ENCODE peak calls at places on chromosomes 12 and 14, in eight cellular contexts. One of them, this sample, is unnamed.

GRCh38 chr12:101491325-101491724 is 16.2 kb downstream of the SPIC start:
- DNase-seq in neural progenitor cell: no peak
- DNase-seq in PC-3: no peak
- DNase-seq in colonic mucosa: no peak
- DNase-seq in mesenchymal stem cell: no peak
- DNase-seq in tibial nerve: no peak
- DNase-seq in A549: no peak
- DNase-seq in cardiac muscle cell: no peak
- DNase-seq in this sample: no peak

GRCh38 chr14:85214471-85214870 is 315.5 kb upstream of the FLRT2 start:
- DNase-seq in neural progenitor cell: no peak
- DNase-seq in PC-3: peak; percentile 48
- DNase-seq in colonic mucosa: no peak
- DNase-seq in mesenchymal stem cell: no peak
- DNase-seq in tibial nerve: no peak
- DNase-seq in A549: peak; percentile 8
- DNase-seq in cardiac muscle cell: no peak
- DNase-seq in this sample: no peak

GRCh38 chr12:75701859-75702258 is 190.4 kb upstream of the KRR1 start:
- DNase-seq in neural progenitor cell: no peak
- DNase-seq in PC-3: no peak
- DNase-seq in colonic mucosa: no peak
- DNase-seq in mesenchymal stem cell: no peak
- DNase-seq in tibial nerve: no peak
- DNase-seq in A549: no peak
- DNase-seq in cardiac muscle cell: no peak
- DNase-seq in this sample: no peak

GRCh38 chr14:78131616-78132015 is 38.6 kb upstream of the NRXN3 start:
- DNase-seq in neural progenitor cell: no peak
- DNase-seq in PC-3: no peak
- DNase-seq in colonic mucosa: no peak
- DNase-seq in mesenchymal stem cell: no peak
- DNase-seq in tibial nerve: no peak
- DNase-seq in A549: no peak
- DNase-seq in cardiac muscle cell: no peak
- DNase-seq in this sample: no peak

GRCh38 chr14:90715993-90716392 is 100.2 kb downstream of the TTC7B start:
- DNase-seq in neural progenitor cell: no peak
- DNase-seq in PC-3: peak; percentile 55
- DNase-seq in colonic mucosa: no peak
- DNase-seq in mesenchymal stem cell: no peak
- DNase-seq in tibial nerve: no peak
- DNase-seq in A549: no peak
- DNase-seq in cardiac muscle cell: no peak
- DNase-seq in this sample: no peak

GRCh38 chr12:15861404-15861803 is 20.8 kb upstream of the STRAP start:
- DNase-seq in neural progenitor cell: no peak
- DNase-seq in PC-3: no peak
- DNase-seq in colonic mucosa: no peak
- DNase-seq in mesenchymal stem cell: no peak
- DNase-seq in tibial nerve: no peak
- DNase-seq in A549: no peak
- DNase-seq in cardiac muscle cell: no peak
- DNase-seq in this sample: no peak

GRCh38 chr12:65561798-65562382 is 262.4 kb upstream of the HMGA2 start:
- DNase-seq in neural progenitor cell: no peak
- DNase-seq in PC-3: peak; percentile 79
- DNase-seq in colonic mucosa: no peak
- DNase-seq in mesenchymal stem cell: no peak
- DNase-seq in tibial nerve: no peak
- DNase-seq in A549: no peak
- DNase-seq in cardiac muscle cell: no peak
- DNase-seq in this sample: no peak

GRCh38 chr12:132125736-132126135 is 18.4 kb downstream of the DDX51 start:
- DNase-seq in neural progenitor cell: no peak
- DNase-seq in PC-3: no peak
- DNase-seq in colonic mucosa: no peak
- DNase-seq in mesenchymal stem cell: no peak
- DNase-seq in tibial nerve: no peak
- DNase-seq in A549: no peak
- DNase-seq in cardiac muscle cell: no peak
- DNase-seq in this sample: no peak

GRCh38 chr12:57128519-57129247 is 400 bp downstream of the LRP1 start:
- DNase-seq in neural progenitor cell: peak; percentile 73
- DNase-seq in PC-3: no peak
- DNase-seq in colonic mucosa: peak; percentile 31
- DNase-seq in mesenchymal stem cell: no peak
- DNase-seq in tibial nerve: no peak
- DNase-seq in A549: no peak
- DNase-seq in cardiac muscle cell: peak; percentile 39
- DNase-seq in this sample: no peak

GRCh38 chr14:55416866-55417265 is 5.2 kb upstream of the ATG14 start:
- DNase-seq in neural progenitor cell: peak; percentile 66
- DNase-seq in PC-3: peak; percentile 82
- DNase-seq in colonic mucosa: no peak
- DNase-seq in mesenchymal stem cell: peak; percentile 18
- DNase-seq in tibial nerve: no peak
- DNase-seq in A549: peak; percentile 51
- DNase-seq in cardiac muscle cell: peak; percentile 53
- DNase-seq in this sample: no peak

GRCh38 chr12:123319826-123320225 is 44.8 kb downstream of the SBNO1 start:
- DNase-seq in neural progenitor cell: no peak
- DNase-seq in PC-3: no peak
- DNase-seq in colonic mucosa: no peak
- DNase-seq in mesenchymal stem cell: no peak
- DNase-seq in tibial nerve: no peak
- DNase-seq in A549: no peak
- DNase-seq in cardiac muscle cell: no peak
- DNase-seq in this sample: no peak

GRCh38 chr14:54877015-54877702 is 25.5 kb downstream of the GCH1 start:
- DNase-seq in neural progenitor cell: no peak
- DNase-seq in PC-3: no peak
- DNase-seq in colonic mucosa: no peak
- DNase-seq in mesenchymal stem cell: no peak
- DNase-seq in tibial nerve: no peak
- DNase-seq in A549: no peak
- DNase-seq in cardiac muscle cell: no peak
- DNase-seq in this sample: no peak

GRCh38 chr12:46874642-46875041 is 48.8 kb upstream of the SLC38A4 start:
- DNase-seq in neural progenitor cell: no peak
- DNase-seq in PC-3: no peak
- DNase-seq in colonic mucosa: no peak
- DNase-seq in mesenchymal stem cell: peak; percentile 52
- DNase-seq in tibial nerve: no peak
- DNase-seq in A549: no peak
- DNase-seq in cardiac muscle cell: no peak
- DNase-seq in this sample: peak; percentile 80

GRCh38 chr14:64217318-64217717 is 76.9 kb downstream of the ESR2 start:
- DNase-seq in neural progenitor cell: no peak
- DNase-seq in PC-3: no peak
- DNase-seq in colonic mucosa: no peak
- DNase-seq in mesenchymal stem cell: no peak
- DNase-seq in tibial nerve: no peak
- DNase-seq in A549: no peak
- DNase-seq in cardiac muscle cell: no peak
- DNase-seq in this sample: no peak

GRCh38 chr14:95533822-95534221 is 1.0 kb upstream of the GLRX5 start:
- DNase-seq in neural progenitor cell: peak; percentile 37
- DNase-seq in PC-3: no peak
- DNase-seq in colonic mucosa: no peak
- DNase-seq in mesenchymal stem cell: no peak
- DNase-seq in tibial nerve: no peak
- DNase-seq in A549: no peak
- DNase-seq in cardiac muscle cell: no peak
- DNase-seq in this sample: peak; percentile 59

DNA sequence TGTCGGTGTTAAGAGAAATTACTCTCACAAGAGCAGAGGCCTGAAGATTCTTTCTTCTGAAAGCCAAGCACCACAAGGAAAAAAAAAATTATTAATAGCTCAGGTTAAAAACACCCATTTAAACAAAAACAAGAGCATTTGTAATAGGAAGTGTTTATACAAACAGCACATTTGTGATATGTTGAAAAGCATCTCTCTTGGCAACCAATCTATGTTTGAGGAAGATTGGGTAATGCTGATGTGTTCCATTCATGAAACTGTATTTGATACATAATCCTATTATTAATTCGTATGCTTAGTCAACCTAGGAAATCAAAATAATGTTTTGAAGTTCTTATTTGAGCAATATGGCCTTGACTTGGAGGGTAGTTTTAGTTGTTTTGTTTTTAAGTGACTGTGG is 36.6 kb downstream of the SSPN start:
- DNase-seq in neural progenitor cell: no peak
- DNase-seq in PC-3: no peak
- DNase-seq in colonic mucosa: no peak
- DNase-seq in mesenchymal stem cell: no peak
- DNase-seq in tibial nerve: no peak
- DNase-seq in A549: no peak
- DNase-seq in cardiac muscle cell: no peak
- DNase-seq in this sample: no peak
- H3K4me1 ChIP-seq in neural progenitor cell: no peaks in the 10 kb centered on the region
- H3K4me1 ChIP-seq in PC-3: peaks cover 3% of the 10 kb centered on the region
- H3K4me1 ChIP-seq in colonic mucosa: no peaks in the 10 kb centered on the region
- H3K4me1 ChIP-seq in mesenchymal stem cell: no peaks in the 10 kb centered on the region
- H3K4me1 ChIP-seq in tibial nerve: no peaks in the 10 kb centered on the region
- H3K4me1 ChIP-seq in A549: no peaks in the 10 kb centered on the region
- H3K4me1 ChIP-seq in cardiac muscle cell: peaks cover 2% of the 10 kb centered on the region
- H3K4me1 ChIP-seq in this sample: no peaks in the 10 kb centered on the region

GRCh38 chr14:104754213-104754851 is 1.4 kb downstream of the SIVA1 start:
- DNase-seq in neural progenitor cell: no peak
- DNase-seq in PC-3: no peak
- DNase-seq in colonic mucosa: no peak
- DNase-seq in mesenchymal stem cell: no peak
- DNase-seq in tibial nerve: no peak
- DNase-seq in A549: no peak
- DNase-seq in cardiac muscle cell: no peak
- DNase-seq in this sample: no peak

GRCh38 chr14:104753528-104754212 is 723 bp downstream of the SIVA1 start:
- DNase-seq in neural progenitor cell: peak; percentile 50
- DNase-seq in PC-3: peak; percentile 23
- DNase-seq in colonic mucosa: peak; percentile 41
- DNase-seq in mesenchymal stem cell: peak; percentile 20
- DNase-seq in tibial nerve: no peak
- DNase-seq in A549: no peak
- DNase-seq in cardiac muscle cell: no peak
- DNase-seq in this sample: no peak

GRCh38 chr14:104756477-104757237 is 3.7 kb downstream of the SIVA1 start:
- DNase-seq in neural progenitor cell: no peak
- DNase-seq in PC-3: no peak
- DNase-seq in colonic mucosa: no peak
- DNase-seq in mesenchymal stem cell: no peak
- DNase-seq in tibial nerve: no peak
- DNase-seq in A549: no peak
- DNase-seq in cardiac muscle cell: no peak
- DNase-seq in this sample: no peak

GRCh38 chr14:104757238-104757585 is 4.3 kb downstream of the SIVA1 start:
- DNase-seq in neural progenitor cell: no peak
- DNase-seq in PC-3: no peak
- DNase-seq in colonic mucosa: no peak
- DNase-seq in mesenchymal stem cell: no peak
- DNase-seq in tibial nerve: no peak
- DNase-seq in A549: no peak
- DNase-seq in cardiac muscle cell: no peak
- DNase-seq in this sample: no peak

GRCh38 chr14:104755621-104756020 is 2.7 kb downstream of the SIVA1 start:
- DNase-seq in neural progenitor cell: no peak
- DNase-seq in PC-3: no peak
- DNase-seq in colonic mucosa: no peak
- DNase-seq in mesenchymal stem cell: no peak
- DNase-seq in tibial nerve: no peak
- DNase-seq in A549: no peak
- DNase-seq in cardiac muscle cell: no peak
- DNase-seq in this sample: no peak
- H3K4me3 ChIP-seq in neural progenitor cell: no peak overlapping the region
- H3K4me3 ChIP-seq in PC-3: no peak overlapping the region
- H3K4me3 ChIP-seq in colonic mucosa: no peak overlapping the region
- H3K4me3 ChIP-seq in mesenchymal stem cell: no peak overlapping the region
- H3K4me3 ChIP-seq in tibial nerve: no peak overlapping the region
- H3K4me3 ChIP-seq in A549: no peak overlapping the region
- H3K4me3 ChIP-seq in cardiac muscle cell: no peak overlapping the region
- H3K4me3 ChIP-seq in this sample: no peak overlapping the region

GRCh38 chr12:2356601-2357125 is 303.9 kb downstream of the CACNA1C start:
- DNase-seq in neural progenitor cell: no peak
- DNase-seq in PC-3: no peak
- DNase-seq in colonic mucosa: no peak
- DNase-seq in mesenchymal stem cell: no peak
- DNase-seq in tibial nerve: no peak
- DNase-seq in A549: no peak
- DNase-seq in cardiac muscle cell: no peak
- DNase-seq in this sample: no peak

GRCh38 chr12:2358986-2359658 is 306.3 kb downstream of the CACNA1C start:
- DNase-seq in neural progenitor cell: no peak
- DNase-seq in PC-3: no peak
- DNase-seq in colonic mucosa: no peak
- DNase-seq in mesenchymal stem cell: no peak
- DNase-seq in tibial nerve: no peak
- DNase-seq in A549: no peak
- DNase-seq in cardiac muscle cell: no peak
- DNase-seq in this sample: no peak

GRCh38 chr12:2360630-2361170 is 307.9 kb downstream of the CACNA1C start:
- DNase-seq in neural progenitor cell: no peak
- DNase-seq in PC-3: peak; percentile 19
- DNase-seq in colonic mucosa: no peak
- DNase-seq in mesenchymal stem cell: no peak
- DNase-seq in tibial nerve: no peak
- DNase-seq in A549: no peak
- DNase-seq in cardiac muscle cell: no peak
- DNase-seq in this sample: no peak

GRCh38 chr12:2363836-2364565 is 311.2 kb downstream of the CACNA1C start:
- DNase-seq in neural progenitor cell: no peak
- DNase-seq in PC-3: no peak
- DNase-seq in colonic mucosa: peak; percentile 46
- DNase-seq in mesenchymal stem cell: no peak
- DNase-seq in tibial nerve: no peak
- DNase-seq in A549: no peak
- DNase-seq in cardiac muscle cell: no peak
- DNase-seq in this sample: no peak

GRCh38 chr12:2359725-2360629 is 307.2 kb downstream of the CACNA1C start:
- DNase-seq in neural progenitor cell: no peak
- DNase-seq in PC-3: no peak
- DNase-seq in colonic mucosa: no peak
- DNase-seq in mesenchymal stem cell: no peak
- DNase-seq in tibial nerve: no peak
- DNase-seq in A549: no peak
- DNase-seq in cardiac muscle cell: no peak
- DNase-seq in this sample: no peak
- H3K4me1 ChIP-seq in neural progenitor cell: peaks cover 6% of the 10 kb centered on the region
- H3K4me1 ChIP-seq in PC-3: no peaks in the 10 kb centered on the region
- H3K4me1 ChIP-seq in colonic mucosa: no peaks in the 10 kb centered on the region
- H3K4me1 ChIP-seq in mesenchymal stem cell: peaks cover 4% of the 10 kb centered on the region
- H3K4me1 ChIP-seq in tibial nerve: no peaks in the 10 kb centered on the region
- H3K4me1 ChIP-seq in A549: no peaks in the 10 kb centered on the region
- H3K4me1 ChIP-seq in cardiac muscle cell: peaks cover 17% of the 10 kb centered on the region
- H3K4me1 ChIP-seq in this sample: no peaks in the 10 kb centered on the region

DNA sequence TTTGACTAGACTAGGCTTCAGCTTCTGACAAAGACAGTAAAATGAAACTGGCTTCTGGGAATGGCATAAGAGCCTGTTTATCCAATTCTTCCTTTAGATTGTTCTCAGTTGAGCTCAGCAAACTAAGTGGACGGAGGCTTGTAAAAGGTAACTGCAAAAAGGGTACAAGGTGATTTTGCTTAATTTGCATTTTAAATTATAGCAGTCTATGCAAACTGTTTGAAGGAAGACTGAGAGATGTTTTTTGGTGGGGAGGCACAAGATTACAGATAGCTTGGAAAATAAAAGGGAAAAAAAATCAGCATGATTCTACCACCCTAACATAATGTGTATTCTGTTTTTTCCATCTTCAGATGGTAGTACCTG is 5.0 kb downstream of the SUSD6 start:
- DNase-seq in neural progenitor cell: no peak
- DNase-seq in PC-3: no peak
- DNase-seq in colonic mucosa: no peak
- DNase-seq in mesenchymal stem cell: no peak
- DNase-seq in tibial nerve: no peak
- DNase-seq in A549: no peak
- DNase-seq in cardiac muscle cell: no peak
- DNase-seq in this sample: no peak
- H3K4me3 ChIP-seq in neural progenitor cell: no peak overlapping the region
- H3K4me3 ChIP-seq in PC-3: no peak overlapping the region
- H3K4me3 ChIP-seq in colonic mucosa: no peak overlapping the region
- H3K4me3 ChIP-seq in mesenchymal stem cell: peak overlapping the region; percentile 62
- H3K4me3 ChIP-seq in tibial nerve: no peak overlapping the region
- H3K4me3 ChIP-seq in A549: no peak overlapping the region
- H3K4me3 ChIP-seq in cardiac muscle cell: no peak overlapping the region
- H3K4me3 ChIP-seq in this sample: no peak overlapping the region

This sample was measured in right lobe of liver.